ENCODE peak calls at places on chromosomes 4 and X, in nine cellular contexts. One of them, this sample, is unnamed.
A peak's percentile ranks its signal among the peaks of the same experiment; 100 is the strongest.

GRCh38 chrX:101219116-101219839 is at the start of gene DRP2:
- DNase-seq in AG08396: no peak
- DNase-seq in A172: no peak
- DNase-seq in AG04450: no peak
- DNase-seq in sigmoid colon: no peak
- DNase-seq in activated naive CD4-positive, alpha-beta T cell treated with anti-CD3 and anti-CD28 coated beads for 36 hours: no peak
- DNase-seq in bronchial epithelial cell: peak; percentile 42
- DNase-seq in stimulated activated CD4-positive, alpha-beta T cell treated with anti-CD3 and anti-CD28 coated beads, TNF-alpha, amount 100 ng/mL, for 48 hours: no peak
- DNase-seq in fibroblast of pulmonary artery: peak; percentile 37
- DNase-seq in this sample: no peak

GRCh38 chr4:150949342-150949741 is 65.7 kb downstream of the LRBA start:
- DNase-seq in bronchial epithelial cell: no peak
- DNase-seq in fibroblast of pulmonary artery: no peak
- DNase-seq in stimulated activated CD4-positive, alpha-beta T cell treated with anti-CD3 and anti-CD28 coated beads, TNF-alpha, amount 100 ng/mL, for 48 hours: no peak
- DNase-seq in AG08396: no peak
- DNase-seq in sigmoid colon: no peak
- DNase-seq in AG04450: no peak
- DNase-seq in activated naive CD4-positive, alpha-beta T cell treated with anti-CD3 and anti-CD28 coated beads for 36 hours: no peak
- DNase-seq in A172: no peak
- DNase-seq in this sample: no peak

GRCh38 chr4:44186096-44186849 is 262.3 kb downstream of the KCTD8 start:
- DNase-seq in sigmoid colon: no peak
- DNase-seq in bronchial epithelial cell: no peak
- DNase-seq in activated naive CD4-positive, alpha-beta T cell treated with anti-CD3 and anti-CD28 coated beads for 36 hours: no peak
- DNase-seq in stimulated activated CD4-positive, alpha-beta T cell treated with anti-CD3 and anti-CD28 coated beads, TNF-alpha, amount 100 ng/mL, for 48 hours: no peak
- DNase-seq in A172: peak; percentile 30
- DNase-seq in fibroblast of pulmonary artery: no peak
- DNase-seq in AG08396: no peak
- DNase-seq in AG04450: no peak
- DNase-seq in this sample: no peak

GRCh38 chr4:123858465-123858864 is 461.9 kb downstream of the SPRY1 start:
- DNase-seq in bronchial epithelial cell: no peak
- DNase-seq in AG04450: no peak
- DNase-seq in fibroblast of pulmonary artery: no peak
- DNase-seq in sigmoid colon: no peak
- DNase-seq in A172: no peak
- DNase-seq in AG08396: no peak
- DNase-seq in stimulated activated CD4-positive, alpha-beta T cell treated with anti-CD3 and anti-CD28 coated beads, TNF-alpha, amount 100 ng/mL, for 48 hours: no peak
- DNase-seq in activated naive CD4-positive, alpha-beta T cell treated with anti-CD3 and anti-CD28 coated beads for 36 hours: no peak
- DNase-seq in this sample: no peak

GRCh38 chr4:133151301-133151680 is 2.2 kb downstream of the PCDH10 start:
- DNase-seq in AG08396: no peak
- DNase-seq in stimulated activated CD4-positive, alpha-beta T cell treated with anti-CD3 and anti-CD28 coated beads, TNF-alpha, amount 100 ng/mL, for 48 hours: no peak
- DNase-seq in bronchial epithelial cell: no peak
- DNase-seq in A172: peak; percentile 28
- DNase-seq in fibroblast of pulmonary artery: peak; percentile 31
- DNase-seq in activated naive CD4-positive, alpha-beta T cell treated with anti-CD3 and anti-CD28 coated beads for 36 hours: peak; percentile 5
- DNase-seq in AG04450: no peak
- DNase-seq in sigmoid colon: peak; percentile 48
- DNase-seq in this sample: no peak

GRCh38 chr4:89497517-89498308 is 190.1 kb upstream of the GPRIN3 start:
- DNase-seq in bronchial epithelial cell: no peak
- DNase-seq in stimulated activated CD4-positive, alpha-beta T cell treated with anti-CD3 and anti-CD28 coated beads, TNF-alpha, amount 100 ng/mL, for 48 hours: no peak
- DNase-seq in A172: no peak
- DNase-seq in AG08396: no peak
- DNase-seq in activated naive CD4-positive, alpha-beta T cell treated with anti-CD3 and anti-CD28 coated beads for 36 hours: no peak
- DNase-seq in AG04450: no peak
- DNase-seq in fibroblast of pulmonary artery: peak; percentile 57
- DNase-seq in sigmoid colon: no peak
- DNase-seq in this sample: no peak

GRCh38 chrX:31563792-31564191 is 492.0 kb upstream of the FTHL17 start:
- DNase-seq in sigmoid colon: no peak
- DNase-seq in bronchial epithelial cell: no peak
- DNase-seq in AG08396: no peak
- DNase-seq in fibroblast of pulmonary artery: no peak
- DNase-seq in AG04450: no peak
- DNase-seq in stimulated activated CD4-positive, alpha-beta T cell treated with anti-CD3 and anti-CD28 coated beads, TNF-alpha, amount 100 ng/mL, for 48 hours: no peak
- DNase-seq in A172: no peak
- DNase-seq in activated naive CD4-positive, alpha-beta T cell treated with anti-CD3 and anti-CD28 coated beads for 36 hours: no peak
- DNase-seq in this sample: no peak

GRCh38 chrX:150049647-150050046 is 111.4 kb upstream of the EOLA2 start:
- DNase-seq in AG04450: peak; percentile 11
- DNase-seq in stimulated activated CD4-positive, alpha-beta T cell treated with anti-CD3 and anti-CD28 coated beads, TNF-alpha, amount 100 ng/mL, for 48 hours: no peak
- DNase-seq in AG08396: peak; percentile 9
- DNase-seq in fibroblast of pulmonary artery: no peak
- DNase-seq in sigmoid colon: no peak
- DNase-seq in activated naive CD4-positive, alpha-beta T cell treated with anti-CD3 and anti-CD28 coated beads for 36 hours: no peak
- DNase-seq in bronchial epithelial cell: no peak
- DNase-seq in A172: no peak
- DNase-seq in this sample: no peak

GRCh38 chr4:122480023-122480422 is 23.5 kb upstream of the IL2 start:
- DNase-seq in A172: peak; percentile 84
- DNase-seq in sigmoid colon: no peak
- DNase-seq in bronchial epithelial cell: no peak
- DNase-seq in activated naive CD4-positive, alpha-beta T cell treated with anti-CD3 and anti-CD28 coated beads for 36 hours: peak; percentile 7
- DNase-seq in fibroblast of pulmonary artery: peak; percentile 71
- DNase-seq in stimulated activated CD4-positive, alpha-beta T cell treated with anti-CD3 and anti-CD28 coated beads, TNF-alpha, amount 100 ng/mL, for 48 hours: no peak
- DNase-seq in AG04450: peak; percentile 1
- DNase-seq in AG08396: peak; percentile 14
- DNase-seq in this sample: no peak

GRCh38 chr4:106893903-106894302 is 142.2 kb downstream of the DKK2 start:
- DNase-seq in AG04450: no peak
- DNase-seq in AG08396: no peak
- DNase-seq in A172: no peak
- DNase-seq in bronchial epithelial cell: no peak
- DNase-seq in activated naive CD4-positive, alpha-beta T cell treated with anti-CD3 and anti-CD28 coated beads for 36 hours: no peak
- DNase-seq in fibroblast of pulmonary artery: no peak
- DNase-seq in sigmoid colon: peak; percentile 57
- DNase-seq in stimulated activated CD4-positive, alpha-beta T cell treated with anti-CD3 and anti-CD28 coated beads, TNF-alpha, amount 100 ng/mL, for 48 hours: no peak
- DNase-seq in this sample: no peak

GRCh38 chr4:1882850-1883271 is 11.7 kb downstream of the NSD2 start:
- DNase-seq in A172: no peak
- DNase-seq in AG04450: no peak
- DNase-seq in bronchial epithelial cell: no peak
- DNase-seq in fibroblast of pulmonary artery: no peak
- DNase-seq in sigmoid colon: no peak
- DNase-seq in stimulated activated CD4-positive, alpha-beta T cell treated with anti-CD3 and anti-CD28 coated beads, TNF-alpha, amount 100 ng/mL, for 48 hours: no peak
- DNase-seq in activated naive CD4-positive, alpha-beta T cell treated with anti-CD3 and anti-CD28 coated beads for 36 hours: no peak
- DNase-seq in AG08396: no peak
- DNase-seq in this sample: no peak

GRCh38 chrX:37783284-37783683 is 3.4 kb downstream of the CYBB start:
- DNase-seq in activated naive CD4-positive, alpha-beta T cell treated with anti-CD3 and anti-CD28 coated beads for 36 hours: no peak
- DNase-seq in sigmoid colon: no peak
- DNase-seq in stimulated activated CD4-positive, alpha-beta T cell treated with anti-CD3 and anti-CD28 coated beads, TNF-alpha, amount 100 ng/mL, for 48 hours: no peak
- DNase-seq in AG04450: no peak
- DNase-seq in A172: no peak
- DNase-seq in fibroblast of pulmonary artery: no peak
- DNase-seq in bronchial epithelial cell: no peak
- DNase-seq in AG08396: no peak
- DNase-seq in this sample: no peak

GRCh38 chrX:31580227-31580626 is 508.4 kb upstream of the FTHL17 start:
- DNase-seq in A172: peak; percentile 22
- DNase-seq in AG04450: no peak
- DNase-seq in AG08396: no peak
- DNase-seq in activated naive CD4-positive, alpha-beta T cell treated with anti-CD3 and anti-CD28 coated beads for 36 hours: no peak
- DNase-seq in bronchial epithelial cell: no peak
- DNase-seq in fibroblast of pulmonary artery: no peak
- DNase-seq in stimulated activated CD4-positive, alpha-beta T cell treated with anti-CD3 and anti-CD28 coated beads, TNF-alpha, amount 100 ng/mL, for 48 hours: no peak
- DNase-seq in sigmoid colon: no peak
- DNase-seq in this sample: no peak

GRCh38 chr4:8534129-8534528 is 46.1 kb upstream of the GPR78 start:
- DNase-seq in AG04450: no peak
- DNase-seq in activated naive CD4-positive, alpha-beta T cell treated with anti-CD3 and anti-CD28 coated beads for 36 hours: no peak
- DNase-seq in fibroblast of pulmonary artery: peak; percentile 18
- DNase-seq in A172: peak; percentile 79
- DNase-seq in AG08396: no peak
- DNase-seq in sigmoid colon: no peak
- DNase-seq in stimulated activated CD4-positive, alpha-beta T cell treated with anti-CD3 and anti-CD28 coated beads, TNF-alpha, amount 100 ng/mL, for 48 hours: no peak
- DNase-seq in bronchial epithelial cell: peak; percentile 97
- DNase-seq in this sample: peak; percentile 73

GRCh38 chrX:85223359-85223758 is 20.2 kb downstream of the SATL1 start:
- DNase-seq in sigmoid colon: no peak
- DNase-seq in fibroblast of pulmonary artery: no peak
- DNase-seq in A172: no peak
- DNase-seq in bronchial epithelial cell: no peak
- DNase-seq in activated naive CD4-positive, alpha-beta T cell treated with anti-CD3 and anti-CD28 coated beads for 36 hours: no peak
- DNase-seq in AG04450: no peak
- DNase-seq in stimulated activated CD4-positive, alpha-beta T cell treated with anti-CD3 and anti-CD28 coated beads, TNF-alpha, amount 100 ng/mL, for 48 hours: no peak
- DNase-seq in AG08396: no peak
- DNase-seq in this sample: no peak

GRCh38 chr4:36394352-36394903 is 113.0 kb downstream of the DTHD1 start:
- DNase-seq in A172: no peak
- DNase-seq in bronchial epithelial cell: peak; percentile 42
- DNase-seq in AG08396: no peak
- DNase-seq in fibroblast of pulmonary artery: no peak
- DNase-seq in activated naive CD4-positive, alpha-beta T cell treated with anti-CD3 and anti-CD28 coated beads for 36 hours: peak; percentile 63
- DNase-seq in sigmoid colon: no peak
- DNase-seq in AG04450: no peak
- DNase-seq in stimulated activated CD4-positive, alpha-beta T cell treated with anti-CD3 and anti-CD28 coated beads, TNF-alpha, amount 100 ng/mL, for 48 hours: no peak
- DNase-seq in this sample: no peak

GRCh38 chr4:88960576-88960975 is 96.4 kb downstream of the FAM13A start:
- DNase-seq in fibroblast of pulmonary artery: peak; percentile 47
- DNase-seq in stimulated activated CD4-positive, alpha-beta T cell treated with anti-CD3 and anti-CD28 coated beads, TNF-alpha, amount 100 ng/mL, for 48 hours: no peak
- DNase-seq in sigmoid colon: no peak
- DNase-seq in A172: no peak
- DNase-seq in activated naive CD4-positive, alpha-beta T cell treated with anti-CD3 and anti-CD28 coated beads for 36 hours: no peak
- DNase-seq in AG08396: no peak
- DNase-seq in AG04450: no peak
- DNase-seq in bronchial epithelial cell: no peak
- DNase-seq in this sample: no peak

GRCh38 chrX:19791562-19791961 is 95.8 kb downstream of the SH3KBP1 start:
- DNase-seq in AG08396: no peak
- DNase-seq in AG04450: no peak
- DNase-seq in sigmoid colon: no peak
- DNase-seq in fibroblast of pulmonary artery: peak; percentile 47
- DNase-seq in A172: no peak
- DNase-seq in activated naive CD4-positive, alpha-beta T cell treated with anti-CD3 and anti-CD28 coated beads for 36 hours: no peak
- DNase-seq in stimulated activated CD4-positive, alpha-beta T cell treated with anti-CD3 and anti-CD28 coated beads, TNF-alpha, amount 100 ng/mL, for 48 hours: no peak
- DNase-seq in bronchial epithelial cell: peak; percentile 11
- DNase-seq in this sample: no peak

GRCh38 chr4:98448923-98449322 is 187.7 kb downstream of the RAP1GDS1 start:
- DNase-seq in fibroblast of pulmonary artery: no peak
- DNase-seq in stimulated activated CD4-positive, alpha-beta T cell treated with anti-CD3 and anti-CD28 coated beads, TNF-alpha, amount 100 ng/mL, for 48 hours: no peak
- DNase-seq in A172: no peak
- DNase-seq in bronchial epithelial cell: peak; percentile 56
- DNase-seq in activated naive CD4-positive, alpha-beta T cell treated with anti-CD3 and anti-CD28 coated beads for 36 hours: peak; percentile 49
- DNase-seq in AG04450: no peak
- DNase-seq in sigmoid colon: no peak
- DNase-seq in AG08396: no peak
- DNase-seq in this sample: no peak

GRCh38 chrX:148947399-148948025 is 447.1 kb downstream of the AFF2 start:
- DNase-seq in AG08396: no peak
- DNase-seq in activated naive CD4-positive, alpha-beta T cell treated with anti-CD3 and anti-CD28 coated beads for 36 hours: no peak
- DNase-seq in A172: no peak
- DNase-seq in bronchial epithelial cell: no peak
- DNase-seq in stimulated activated CD4-positive, alpha-beta T cell treated with anti-CD3 and anti-CD28 coated beads, TNF-alpha, amount 100 ng/mL, for 48 hours: no peak
- DNase-seq in AG04450: no peak
- DNase-seq in fibroblast of pulmonary artery: no peak
- DNase-seq in sigmoid colon: no peak
- DNase-seq in this sample: no peak

GRCh38 chr4:123478859-123479345 is 82.3 kb downstream of the SPRY1 start:
- DNase-seq in sigmoid colon: no peak
- DNase-seq in bronchial epithelial cell: peak; percentile 43
- DNase-seq in activated naive CD4-positive, alpha-beta T cell treated with anti-CD3 and anti-CD28 coated beads for 36 hours: no peak
- DNase-seq in stimulated activated CD4-positive, alpha-beta T cell treated with anti-CD3 and anti-CD28 coated beads, TNF-alpha, amount 100 ng/mL, for 48 hours: no peak
- DNase-seq in AG08396: no peak
- DNase-seq in A172: no peak
- DNase-seq in AG04450: no peak
- DNase-seq in fibroblast of pulmonary artery: peak; percentile 43
- DNase-seq in this sample: peak; percentile 63

GRCh38 chr4:103429283-103429682 is 231.1 kb upstream of the CENPE start:
- DNase-seq in stimulated activated CD4-positive, alpha-beta T cell treated with anti-CD3 and anti-CD28 coated beads, TNF-alpha, amount 100 ng/mL, for 48 hours: no peak
- DNase-seq in fibroblast of pulmonary artery: no peak
- DNase-seq in AG08396: no peak
- DNase-seq in AG04450: no peak
- DNase-seq in A172: no peak
- DNase-seq in sigmoid colon: no peak
- DNase-seq in activated naive CD4-positive, alpha-beta T cell treated with anti-CD3 and anti-CD28 coated beads for 36 hours: peak; percentile 19
- DNase-seq in bronchial epithelial cell: no peak
- DNase-seq in this sample: no peak

GRCh38 chr4:76850010-76850441 is 47.9 kb downstream of the SOWAHB start:
- DNase-seq in bronchial epithelial cell: peak; percentile 98
- DNase-seq in stimulated activated CD4-positive, alpha-beta T cell treated with anti-CD3 and anti-CD28 coated beads, TNF-alpha, amount 100 ng/mL, for 48 hours: no peak
- DNase-seq in AG08396: peak; percentile 29
- DNase-seq in AG04450: peak; percentile 79
- DNase-seq in A172: peak; percentile 90
- DNase-seq in activated naive CD4-positive, alpha-beta T cell treated with anti-CD3 and anti-CD28 coated beads for 36 hours: no peak
- DNase-seq in fibroblast of pulmonary artery: peak; percentile 90
- DNase-seq in sigmoid colon: no peak
- DNase-seq in this sample: no peak

GRCh38 chr4:7027284-7027683 is 15.9 kb upstream of the TADA2B start:
- DNase-seq in AG04450: no peak
- DNase-seq in activated naive CD4-positive, alpha-beta T cell treated with anti-CD3 and anti-CD28 coated beads for 36 hours: no peak
- DNase-seq in bronchial epithelial cell: no peak
- DNase-seq in AG08396: no peak
- DNase-seq in sigmoid colon: no peak
- DNase-seq in A172: no peak
- DNase-seq in fibroblast of pulmonary artery: no peak
- DNase-seq in stimulated activated CD4-positive, alpha-beta T cell treated with anti-CD3 and anti-CD28 coated beads, TNF-alpha, amount 100 ng/mL, for 48 hours: no peak
- DNase-seq in this sample: no peak

GRCh38 chr4:7638984-7639789 is 204.5 kb upstream of the PSAPL1 start:
- DNase-seq in fibroblast of pulmonary artery: no peak
- DNase-seq in AG08396: no peak
- DNase-seq in bronchial epithelial cell: no peak
- DNase-seq in A172: no peak
- DNase-seq in activated naive CD4-positive, alpha-beta T cell treated with anti-CD3 and anti-CD28 coated beads for 36 hours: no peak
- DNase-seq in stimulated activated CD4-positive, alpha-beta T cell treated with anti-CD3 and anti-CD28 coated beads, TNF-alpha, amount 100 ng/mL, for 48 hours: no peak
- DNase-seq in sigmoid colon: no peak
- DNase-seq in AG04450: no peak
- DNase-seq in this sample: no peak

GRCh38 chr4:48346594-48346993 is 5.3 kb downstream of the SLAIN2 start:
- DNase-seq in AG08396: no peak
- DNase-seq in A172: no peak
- DNase-seq in AG04450: no peak
- DNase-seq in stimulated activated CD4-positive, alpha-beta T cell treated with anti-CD3 and anti-CD28 coated beads, TNF-alpha, amount 100 ng/mL, for 48 hours: no peak
- DNase-seq in bronchial epithelial cell: no peak
- DNase-seq in sigmoid colon: no peak
- DNase-seq in activated naive CD4-positive, alpha-beta T cell treated with anti-CD3 and anti-CD28 coated beads for 36 hours: no peak
- DNase-seq in fibroblast of pulmonary artery: no peak
- DNase-seq in this sample: no peak

GRCh38 chr4:107380836-107381438 is 339.1 kb downstream of the PAPSS1 start:
- DNase-seq in fibroblast of pulmonary artery: no peak
- DNase-seq in sigmoid colon: no peak
- DNase-seq in AG04450: no peak
- DNase-seq in A172: no peak
- DNase-seq in AG08396: no peak
- DNase-seq in bronchial epithelial cell: no peak
- DNase-seq in stimulated activated CD4-positive, alpha-beta T cell treated with anti-CD3 and anti-CD28 coated beads, TNF-alpha, amount 100 ng/mL, for 48 hours: no peak
- DNase-seq in activated naive CD4-positive, alpha-beta T cell treated with anti-CD3 and anti-CD28 coated beads for 36 hours: no peak
- DNase-seq in this sample: no peak

GRCh38 chr4:112075129-112075753 is 70.0 kb upstream of the FAM241A start:
- DNase-seq in A172: peak; percentile 63
- DNase-seq in AG04450: no peak
- DNase-seq in AG08396: peak; percentile 60
- DNase-seq in bronchial epithelial cell: peak; percentile 73
- DNase-seq in sigmoid colon: no peak
- DNase-seq in fibroblast of pulmonary artery: peak; percentile 78
- DNase-seq in activated naive CD4-positive, alpha-beta T cell treated with anti-CD3 and anti-CD28 coated beads for 36 hours: peak; percentile 48
- DNase-seq in stimulated activated CD4-positive, alpha-beta T cell treated with anti-CD3 and anti-CD28 coated beads, TNF-alpha, amount 100 ng/mL, for 48 hours: no peak
- DNase-seq in this sample: no peak

GRCh38 chr4:186762865-186763264 is 39.2 kb upstream of the FAT1 start:
- DNase-seq in activated naive CD4-positive, alpha-beta T cell treated with anti-CD3 and anti-CD28 coated beads for 36 hours: no peak
- DNase-seq in AG08396: no peak
- DNase-seq in AG04450: no peak
- DNase-seq in A172: no peak
- DNase-seq in stimulated activated CD4-positive, alpha-beta T cell treated with anti-CD3 and anti-CD28 coated beads, TNF-alpha, amount 100 ng/mL, for 48 hours: no peak
- DNase-seq in sigmoid colon: no peak
- DNase-seq in fibroblast of pulmonary artery: no peak
- DNase-seq in bronchial epithelial cell: no peak
- DNase-seq in this sample: no peak

GRCh38 chrX:53281321-53281822 is at the start of gene IQSEC2:
- DNase-seq in fibroblast of pulmonary artery: peak; percentile 77
- DNase-seq in AG08396: peak; percentile 78
- DNase-seq in AG04450: peak; percentile 29
- DNase-seq in activated naive CD4-positive, alpha-beta T cell treated with anti-CD3 and anti-CD28 coated beads for 36 hours: no peak
- DNase-seq in bronchial epithelial cell: peak; percentile 65
- DNase-seq in stimulated activated CD4-positive, alpha-beta T cell treated with anti-CD3 and anti-CD28 coated beads, TNF-alpha, amount 100 ng/mL, for 48 hours: no peak
- DNase-seq in sigmoid colon: peak; percentile 96
- DNase-seq in A172: peak; percentile 81
- DNase-seq in this sample: peak; percentile 92